ENCODE peak calls at places on chromosomes 3 and 15, in four cellular contexts. Y, O, B and V are unnamed samples.

GRCh38 chr3:12986521-12986920 is 86.7 kb downstream of the IQSEC1 start:
- DNase-seq in Y (no peak), O (no peak), B (no peak), V (no peak)

GRCh38 chr3:47762233-47762632 is 19.5 kb downstream of the SMARCC1 start:
- DNase-seq in Y (no peak), O (no peak), B (no peak), V (no peak)

GRCh38 chr3:23198801-23199200 is 4.3 kb upstream of the UBE2E2 start:
- DNase-seq in Y (no peak), O (no peak), B (no peak), V (no peak)

GRCh38 chr3:11244131-11244677 is 28.0 kb upstream of the ATG7 start:
- DNase-seq in Y (no peak), O (no peak), B (no peak), V (no peak)

GRCh38 chr15:66027268-66027806 is 158.0 kb downstream of the RAB11A start:
- DNase-seq in Y (no peak), O (no peak), B (no peak), V (no peak)

GRCh38 chr15:53962646-53963561 is 15.3 kb upstream of the UNC13C start:
- DNase-seq in Y (peak; percentile 1), O (peak; percentile 24), B (no peak), V (peak; percentile 33)

GRCh38 chr3:131503328-131503650 is 518 bp upstream of the MRPL3 start:
- DNase-seq in Y (peak; percentile 70), O (peak; percentile 21), B (no peak), V (no peak)

GRCh38 chr3:158074591-158074990 is 31.6 kb downstream of the SHOX2 start:
- DNase-seq in Y (no peak), O (no peak), B (no peak), V (no peak)

GRCh38 chr3:45120615-45121158 is 25.5 kb downstream of the CDCP1 start:
- DNase-seq in Y (no peak), O (no peak), B (no peak), V (no peak)

GRCh38 chr15:90419202-90419601 is 31.2 kb downstream of the IQGAP1 start:
- DNase-seq in Y (no peak), O (no peak), B (no peak), V (no peak)

GRCh38 chr3:72186485-72186864 is 401.5 kb upstream of the PROK2 start:
- DNase-seq in Y (no peak), O (no peak), B (no peak), V (no peak)

GRCh38 chr3:18725668-18726407 is 300.7 kb upstream of the SATB1 start:
- DNase-seq in Y (no peak), O (no peak), B (no peak), V (no peak)

GRCh38 chr3:53274938-53275666 is 19.3 kb upstream of the TKT start:
- DNase-seq in Y (no peak), O (no peak), B (no peak), V (no peak)

GRCh38 chr15:77419050-77419835 is 661 bp downstream of the PEAK1 start:
- DNase-seq in Y (peak; percentile 76), O (no peak), B (peak; percentile 12), V (no peak)

GRCh38 chr15:78811825-78812183 is 540 bp upstream of the ADAMTS7 start:
- DNase-seq in Y (no peak), O (no peak), B (no peak), V (no peak)

GRCh38 chr15:63347074-63347859 is 34.4 kb downstream of the CA12 start:
- DNase-seq in Y (no peak), O (no peak), B (no peak), V (no peak)

GRCh38 chr3:113174806-113175490 is 36.4 kb upstream of the BOC start:
- DNase-seq in Y (no peak), O (no peak), B (no peak), V (no peak)

GRCh38 chr15:89792106-89792805 is 16.1 kb downstream of the MESP2 start:
- DNase-seq in Y (no peak), O (no peak), B (no peak), V (no peak)

GRCh38 chr15:89971592-89971997 is 29.5 kb upstream of the ZNF710 start:
- DNase-seq in Y (no peak), O (peak; percentile 10), B (no peak), V (peak; percentile 78)

GRCh38 chr3:25420885-25421284 is 7.2 kb upstream of the RARB start:
- DNase-seq in Y (no peak), O (no peak), B (no peak), V (no peak)